ENCODE peak calls at places on chromosomes 3 and 15, in six cellular contexts. L, W, G, Y, R and J are unnamed samples.

GRCh38 chr3:151171145-151171544 is 31.9 kb downstream of the GPR171 start:
- DNase-seq in Y (no peak), G (no peak), L (no peak), R (peak), W (peak), J (no peak)

GRCh38 chr3:22118542-22118941 is 367.5 kb upstream of the ZNF385D start:
- DNase-seq in W (no peak), R (no peak), Y (no peak), L (no peak), G (no peak), J (no peak)

GRCh38 chr3:150965436-150965835 is 7.1 kb downstream of the CLRN1 start:
- DNase-seq in G (no peak), W (no peak), R (no peak), L (no peak), Y (no peak), J (no peak)

GRCh38 chr15:65646486-65646885 is 24.7 kb downstream of the SLC24A1 start:
- DNase-seq in W (no peak), G (no peak), R (no peak), Y (no peak), L (no peak), J (no peak)

GRCh38 chr3:73546961-73547360 is 77.8 kb downstream of the PDZRN3 start:
- DNase-seq in W (no peak), R (no peak), L (no peak), Y (no peak), G (no peak), J (no peak)

GRCh38 chr3:102089182-102089581 is 239.9 kb downstream of the NFKBIZ start:
- DNase-seq in G (no peak), W (no peak), Y (no peak), R (no peak), L (no peak), J (no peak)

GRCh38 chr15:100099976-100100375 is 241.8 kb downstream of the ADAMTS17 start:
- DNase-seq in W (no peak), Y (no peak), G (no peak), L (no peak), R (no peak), J (no peak)

GRCh38 chr3:178100881-178101280 is 435.4 kb upstream of the KCNMB2 start:
- DNase-seq in Y (no peak), L (no peak), R (no peak), W (no peak), G (no peak), J (no peak)

GRCh38 chr3:71160800-71161546 is 422.6 kb downstream of the FOXP1 start:
- DNase-seq in R (no peak), W (no peak), G (no peak), Y (no peak), L (no peak), J (no peak)

GRCh38 chr3:4562595-4562994 is 69.4 kb downstream of the ITPR1 start:
- DNase-seq in R (no peak), L (no peak), Y (no peak), G (no peak), W (no peak), J (no peak)

GRCh38 chr15:28098766-28099554 is at the start of gene OCA2:
- DNase-seq in R (peak), W (peak), Y (peak), L (peak), G (no peak), J (peak)

GRCh38 chr3:111712294-111713180 is 117.4 kb upstream of the ZBED2 start:
- DNase-seq in G (no peak), R (peak), L (peak), Y (peak), W (peak), J (no peak)

GRCh38 chr15:37099321-37100108 is 834 bp downstream of the MEIS2 start:
- DNase-seq in R (no peak), L (no peak), W (peak), Y (peak), G (no peak), J (peak)

GRCh38 chr3:106337116-106337515 is 468.3 kb upstream of the CBLB start:
- DNase-seq in R (no peak), G (no peak), L (no peak), Y (no peak), W (no peak), J (no peak)

GRCh38 chr3:16101295-16102186 is 72.9 kb upstream of the GALNT15 start:
- DNase-seq in R (no peak), L (no peak), Y (no peak), W (no peak), G (no peak), J (no peak)

GRCh38 chr3:1007890-1008289 is 84.9 kb upstream of the CNTN6 start:
- DNase-seq in R (no peak), W (no peak), L (no peak), G (no peak), Y (no peak), J (no peak)

GRCh38 chr15:48965972-48966371 is 2.3 kb upstream of the SHC4 start:
- DNase-seq in Y (no peak), W (peak), R (peak), L (no peak), G (no peak), J (no peak)

GRCh38 chr3:59611649-59612431 is 562.0 kb upstream of the CFAP20DC start:
- DNase-seq in Y (no peak), L (no peak), R (no peak), W (no peak), G (no peak), J (no peak)

GRCh38 chr15:47603026-47603425 is 114.3 kb upstream of the SEMA6D start:
- DNase-seq in W (no peak), Y (no peak), R (no peak), G (no peak), L (no peak), J (no peak)

GRCh38 chr3:123547881-123548534 is 36.8 kb downstream of the HACD2 start:
- DNase-seq in W (no peak), L (no peak), G (no peak), Y (no peak), R (no peak), J (no peak)

GRCh38 chr15:101613130-101614000 is 38.8 kb downstream of the TM2D3 start:
- DNase-seq in G (no peak), W (no peak), Y (peak), R (no peak), L (no peak), J (peak)

GRCh38 chr3:10479311-10479710 is 26.1 kb downstream of the ATP2B2 start:
- DNase-seq in L (no peak), R (no peak), Y (no peak), W (no peak), G (no peak), J (no peak)

GRCh38 chr3:133208184-133208583 is 170.0 kb downstream of the TMEM108 start:
- DNase-seq in W (no peak), R (no peak), L (no peak), G (no peak), Y (no peak), J (no peak)

GRCh38 chr3:141405025-141405424 is 36.7 kb downstream of the ZBTB38 start:
- DNase-seq in R (no peak), W (no peak), Y (no peak), G (no peak), L (no peak), J (no peak)

GRCh38 chr3:135736740-135737139 is 228.8 kb upstream of the PPP2R3A start:
- DNase-seq in L (no peak), G (no peak), Y (no peak), W (peak), R (peak), J (no peak)

GRCh38 chr3:55615039-55615693 is 128.1 kb upstream of the WNT5A start:
- DNase-seq in G (no peak), L (no peak), W (no peak), R (no peak), Y (no peak), J (no peak)

GRCh38 chr3:177379045-177379444 is 181.8 kb upstream of the TBL1XR1 start:
- DNase-seq in Y (no peak), W (peak), G (no peak), R (no peak), L (no peak), J (no peak)

GRCh38 chr3:127307431-127307830 is 19.6 kb upstream of the PRR20G start:
- DNase-seq in G (no peak), Y (no peak), W (peak), R (no peak), L (no peak), J (no peak)

GRCh38 chr15:80958818-80959495 is 30.7 kb downstream of the MESD start:
- DNase-seq in G (no peak), R (no peak), L (no peak), Y (no peak), W (no peak), J (no peak)

GRCh38 chr3:61425356-61425755 is 136.0 kb upstream of the PTPRG start:
- DNase-seq in Y (no peak), L (no peak), R (no peak), W (peak), G (no peak), J (no peak)

GRCh38 chr3:17514597-17514996 is 227.8 kb downstream of the TBC1D5 start:
- DNase-seq in Y (no peak), G (no peak), R (no peak), W (no peak), L (no peak), J (no peak)